ENCODE peak calls at places on chromosomes 6 and 20, in four cellular contexts. Y is H1, N is HepG2, F is K562. P is an unnamed sample.

GRCh38 chr20:57400821-57401564 is 9.8 kb downstream of the RBM38 start:
- DNase-seq in F (no peak), Y (no peak), N (no peak), P (no peak)

GRCh38 chr6:112457891-112458290 is 110.8 kb downstream of the RFPL4B start:
- DNase-seq in F (no peak), Y (no peak), N (no peak), P (no peak)

GRCh38 chr6:14501240-14501639 is 383.7 kb downstream of the CD83 start:
- DNase-seq in N (no peak), Y (no peak), F (no peak), P (no peak)

GRCh38 chr20:17728074-17728473 is 28.3 kb downstream of the BANF2 start:
- DNase-seq in Y (no peak), F (no peak), N (no peak), P (no peak)

GRCh38 chr20:62501801-62502495 is 26.2 kb upstream of the GATA5 start:
- DNase-seq in Y (no peak), F (no peak), N (no peak), P (peak)

GRCh38 chr6:25311251-25311910 is 32.2 kb downstream of the CARMIL1 start:
- DNase-seq in Y (no peak), N (no peak), F (no peak), P (no peak)

GRCh38 chr6:107115695-107116327 is 496 bp upstream of the BEND3 start:
- DNase-seq in Y (peak), N (peak), F (peak), P (peak)

GRCh38 chr6:104940238-104940880 is 16.5 kb upstream of the LIN28B start:
- DNase-seq in Y (peak), N (peak), F (no peak), P (no peak)

GRCh38 chr6:42901538-42901957 is 14.3 kb upstream of the PTCRA start:
- DNase-seq in Y (peak), N (peak), F (peak), P (peak)

GRCh38 chr20:38730989-38731737 is 6.9 kb downstream of the SLC32A1 start:
- DNase-seq in N (peak), F (peak), Y (peak), P (peak)

GRCh38 chr20:38728237-38728761 is 4.0 kb downstream of the SLC32A1 start:
- DNase-seq in Y (peak), N (no peak), F (no peak), P (no peak)

GRCh38 chr20:38730167-38730988 is 6.1 kb downstream of the SLC32A1 start:
- DNase-seq in F (no peak), N (no peak), Y (peak), P (no peak)

GRCh38 chr20:38728911-38729642 is 4.8 kb downstream of the SLC32A1 start:
- DNase-seq in F (no peak), N (no peak), Y (peak), P (no peak)

GRCh38 chr20:38729767-38730166 is 5.5 kb downstream of the SLC32A1 start:
- DNase-seq in Y (no peak), N (no peak), F (no peak), P (no peak)
- TF ChIP-seq JUN in Y (no peak), N (no peak), F (no peak), P (no peak)

DNA sequence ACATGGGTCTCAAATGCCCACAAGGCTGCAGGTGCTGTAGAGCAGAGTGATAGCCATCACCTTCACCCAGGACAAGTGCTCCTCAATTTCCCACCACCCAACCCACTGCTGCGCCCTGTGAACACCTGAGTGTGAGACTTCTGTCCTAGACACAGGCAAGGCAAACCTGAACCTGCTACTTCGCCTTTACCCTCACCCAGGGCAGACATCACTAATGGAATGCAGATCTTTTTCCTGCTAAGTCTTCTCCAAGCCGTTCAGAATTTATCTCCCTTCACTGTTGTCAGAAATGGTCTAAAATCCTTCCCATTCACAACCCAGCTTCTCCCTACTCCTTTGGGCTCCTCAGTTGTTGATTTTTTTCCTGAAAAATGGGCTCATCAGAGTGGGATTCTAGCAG is 65.9 kb downstream of the PREX1 start:
- DNase-seq in F (no peak), N (no peak), Y (no peak), P (no peak)
- H3K27ac ChIP-seq in F (no peak), N (no peak), Y (no peak), P (no peak)

GRCh38 chr20:8394308-8394945 is 262.4 kb downstream of the PLCB1 start:
- DNase-seq in F (no peak), N (no peak), Y (no peak), P (no peak)
- TF ChIP-seq POLR2AphosphoS5 in F (no peak), N (no peak), Y (no peak), P (no peak)

DNA sequence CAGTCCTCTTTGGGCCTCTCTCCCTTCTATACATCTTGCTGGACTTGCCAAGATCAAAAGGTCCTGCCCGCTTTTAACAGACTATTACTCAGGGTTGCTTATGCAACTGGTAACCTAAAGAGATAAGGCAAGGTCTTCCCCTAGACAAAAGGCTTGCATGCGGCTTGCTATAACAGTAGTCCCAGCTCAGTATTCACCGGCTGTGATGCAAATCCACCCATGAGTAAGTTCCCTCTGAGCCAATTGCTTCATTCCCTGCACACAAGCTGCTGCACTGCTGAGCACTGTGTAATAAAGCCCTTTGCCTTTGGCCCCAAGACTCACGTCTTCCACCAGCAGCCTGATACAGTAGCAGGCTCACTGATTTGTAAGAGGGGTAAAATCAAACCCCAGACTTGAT is 363.8 kb downstream of the PRKN start:
- DNase-seq in F (no peak), Y (no peak), N (peak), P (no peak)
- TF ChIP-seq JUN in F (no peak), Y (no peak), N (no peak), P (no peak)

GRCh38 chr6:16698163-16698533 is 63.1 kb downstream of the ATXN1 start:
- DNase-seq in N (no peak), Y (no peak), F (no peak), P (no peak)

GRCh38 chr6:16698988-16699868 is 62.0 kb downstream of the ATXN1 start:
- DNase-seq in N (peak), Y (no peak), F (no peak), P (no peak)

GRCh38 chr6:16704706-16705402 is 56.4 kb downstream of the ATXN1 start:
- DNase-seq in Y (no peak), F (no peak), N (no peak), P (peak)

GRCh38 chr6:16697437-16698162 is 63.7 kb downstream of the ATXN1 start:
- DNase-seq in N (no peak), F (no peak), Y (no peak), P (no peak)

GRCh38 chr6:16700202-16700997 is 60.9 kb downstream of the ATXN1 start:
- DNase-seq in N (no peak), F (no peak), Y (no peak), P (peak)
- H3K27ac ChIP-seq in N (peak), F (no peak), Y (no peak), P (no peak)

GRCh38 chr6:31834704-31835375 is 7.3 kb downstream of the HSPA1B start:
- DNase-seq in F (peak), N (peak), Y (peak), P (peak)
- TF ChIP-seq POLR2AphosphoS5 in F (peak), N (peak), Y (peak), P (peak)

GRCh38 chr20:4401601-4402000 is 320.1 kb upstream of the PRND start:
- DNase-seq in N (no peak), Y (no peak), F (no peak), P (peak)
- TF ChIP-seq JUN in N (no peak), Y (no peak), F (no peak), P (no peak)

DNA sequence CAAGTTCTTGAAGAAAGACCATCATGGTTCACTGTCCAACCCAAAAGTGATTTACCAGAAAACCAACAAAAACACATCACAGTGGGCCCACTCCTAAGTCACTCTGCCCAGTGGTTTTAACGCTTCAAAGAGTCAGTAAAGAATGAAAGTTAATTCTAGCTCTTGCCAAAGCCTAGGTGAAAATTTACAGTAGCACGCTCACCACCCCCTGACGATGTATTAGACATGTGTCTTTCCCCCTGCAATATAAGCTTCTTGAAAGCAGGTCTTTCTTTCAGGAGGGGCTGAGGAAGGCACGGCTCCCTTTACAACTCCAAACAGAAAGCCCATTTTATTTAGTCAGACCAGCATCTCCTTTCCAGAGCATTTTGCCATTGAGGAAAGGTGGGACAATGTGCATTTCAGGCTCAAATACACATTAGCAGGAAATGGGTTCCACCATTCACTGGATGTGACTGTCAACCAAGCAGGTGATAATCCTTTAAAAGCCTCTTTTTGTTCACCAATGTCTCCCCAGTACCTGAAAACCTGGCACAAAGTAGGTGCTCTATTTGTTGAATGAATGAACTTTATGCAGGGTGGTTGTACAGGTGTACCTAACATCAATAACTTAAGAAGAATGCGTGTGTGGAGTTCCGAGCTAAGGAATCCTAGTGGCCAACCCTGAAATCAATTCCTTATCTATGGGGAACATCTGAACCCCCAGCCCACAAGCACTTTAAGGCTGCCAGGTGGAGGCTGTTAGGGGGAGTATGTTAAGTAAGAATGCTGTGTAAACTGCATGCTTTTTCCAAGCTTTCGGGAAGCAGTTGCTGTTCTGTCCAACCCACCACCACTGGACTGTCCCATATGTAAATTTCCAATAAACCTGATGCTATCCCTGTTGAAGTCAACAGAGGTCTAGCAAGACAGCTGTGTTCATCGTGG is 11.4 kb downstream of the EZR start:
- DNase-seq in F (no peak), Y (no peak), N (no peak), P (no peak)
- H3K27ac ChIP-seq in F (no peak), Y (no peak), N (no peak), P (no peak)

DNA sequence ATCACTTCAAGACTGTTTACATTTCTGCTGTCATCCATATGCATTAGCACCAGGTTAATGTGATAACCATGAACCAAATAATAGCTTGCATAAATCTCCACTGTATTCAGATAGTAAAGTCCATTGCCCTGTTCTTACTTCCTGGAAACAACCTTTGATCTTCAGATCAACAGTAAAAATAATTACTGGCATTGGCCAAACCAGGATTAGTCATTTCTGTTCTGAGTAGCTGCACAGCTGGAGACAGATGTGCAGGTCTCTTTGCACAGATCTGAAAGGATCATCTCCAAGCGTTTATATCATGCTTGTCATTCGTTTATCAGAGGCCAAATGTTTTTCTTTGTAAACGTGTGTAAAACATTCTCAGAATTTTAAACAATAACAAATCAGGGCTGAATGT is 134.4 kb upstream of the HMGCLL1 start:
- DNase-seq in F (no peak), Y (no peak), N (peak), P (no peak)
- TF ChIP-seq POLR2AphosphoS5 in F (no peak), Y (no peak), N (no peak), P (no peak)